ENCODE peak calls at places on chromosomes 12 and 14, in seven cellular contexts. D is AML-193; B is NCI-H510A; V is stimulated activated CD8-positive, alpha-beta memory T cell treated with anti-CD3 and anti-CD28 coated beads, Interleukin-4, amount 100 ng/mL, for 24 hours; L is T-helper 9 cell; Y is brain microvascular endothelial cell; U is NCI-H1105. C is an unnamed sample.

GRCh38 chr12:14621821-14622220 is 54.1 kb upstream of the PLBD1 start:
- DNase-seq in B (no peak), Y (no peak), U (no peak), D (peak), L (no peak), V (no peak), C (no peak)

GRCh38 chr12:13099066-13099909 is 4.2 kb downstream of the GSG1 start:
- DNase-seq in U (no peak), Y (no peak), D (peak), L (no peak), V (no peak), B (no peak), C (peak)

GRCh38 chr14:103556976-103557758 is 5.3 kb downstream of the BAG5 start:
- DNase-seq in U (no peak), V (no peak), Y (no peak), B (no peak), L (no peak), D (no peak), C (no peak)

GRCh38 chr14:68144051-68144681 is 324.6 kb downstream of the RAD51B start:
- DNase-seq in B (no peak), D (no peak), U (no peak), L (no peak), Y (no peak), V (no peak), C (no peak)

GRCh38 chr12:18849761-18850160 is 111.8 kb downstream of the CAPZA3 start:
- DNase-seq in B (no peak), V (no peak), D (no peak), U (no peak), Y (no peak), L (no peak), C (no peak)

GRCh38 chr14:70987042-70987441 is 79.8 kb downstream of the PCNX1 start:
- DNase-seq in D (no peak), L (no peak), U (no peak), Y (peak), B (no peak), V (no peak), C (no peak)

GRCh38 chr12:20523658-20524057 is 155.3 kb downstream of the PDE3A start:
- DNase-seq in U (no peak), Y (no peak), L (no peak), B (no peak), D (no peak), V (no peak), C (no peak)

GRCh38 chr12:80101126-80101525 is 1.8 kb downstream of the OTOGL start:
- DNase-seq in D (peak), B (no peak), U (peak), Y (no peak), V (no peak), L (no peak), C (no peak)

GRCh38 chr12:120012067-120012621 is 23.1 kb downstream of the BICDL1 start:
- DNase-seq in B (no peak), D (no peak), U (no peak), Y (peak), V (peak), L (peak), C (no peak)

GRCh38 chr12:10695852-10696251 is 22.0 kb upstream of the STYK1 start:
- DNase-seq in B (no peak), D (no peak), U (no peak), L (no peak), Y (no peak), V (no peak), C (no peak)

GRCh38 chr14:97218713-97219355 is 421.7 kb downstream of the VRK1 start:
- DNase-seq in V (peak), L (no peak), U (no peak), D (no peak), B (no peak), Y (no peak), C (peak)

GRCh38 chr12:14663002-14663401 is 33.4 kb downstream of the GUCY2C start:
- DNase-seq in B (no peak), D (no peak), U (no peak), L (no peak), V (no peak), Y (no peak), C (no peak)

C was measured in adrenal gland.